ENCODE peak calls at places on chromosomes 11 and 22, in six cellular contexts. Y is HCT116, W is GM12878, S is HepG2, J is H1, P is SK-N-SH. G is an unnamed sample.

GRCh38 chr11:126122863-126123262 is 60.2 kb upstream of the CDON start:
- DNase-seq in P (no peak), Y (no peak), W (no peak), S (no peak), J (no peak), G (no peak)

GRCh38 chr22:31289335-31289734 is 3.0 kb downstream of the PIK3IP1 start:
- DNase-seq in S (no peak), J (no peak), Y (no peak), W (no peak), P (no peak), G (no peak)

GRCh38 chr11:69962152-69962551 is 116.0 kb upstream of the ANO1 start:
- DNase-seq in P (no peak), W (no peak), J (no peak), S (no peak), Y (peak; percentile 77), G (no peak)

GRCh38 chr11:73759520-73760065 is 1.3 kb downstream of the RAB6A start:
- DNase-seq in P (peak; percentile 36), W (no peak), Y (no peak), J (no peak), S (no peak), G (no peak)

GRCh38 chr11:16607675-16608644 is 130.5 kb upstream of the C11orf58 start:
- DNase-seq in Y (no peak), P (peak; percentile 69), S (no peak), W (no peak), J (no peak), G (no peak)

GRCh38 chr11:100574894-100575769 is 112.0 kb upstream of the ARHGAP42 start:
- DNase-seq in P (no peak), Y (peak; percentile 13), J (no peak), W (no peak), S (peak; percentile 6), G (no peak)

GRCh38 chr22:17057959-17058814 is 26.6 kb upstream of the IL17RA start:
- DNase-seq in S (peak; percentile 57), Y (peak; percentile 45), W (no peak), J (peak; percentile 36), P (peak; percentile 75), G (peak; percentile 56)

GRCh38 chr11:113507341-113507740 is 32.1 kb upstream of the DRD2 start:
- DNase-seq in P (no peak), Y (no peak), W (no peak), S (no peak), J (no peak), G (no peak)

GRCh38 chr11:76620471-76620870 is 50.1 kb downstream of the LRRC32 start:
- DNase-seq in J (no peak), Y (no peak), W (no peak), P (no peak), S (no peak), G (no peak)

GRCh38 chr11:19365743-19366410 is 125.1 kb upstream of the E2F8 start:
- DNase-seq in J (no peak), P (no peak), Y (no peak), W (no peak), S (no peak), G (no peak)

GRCh38 chr11:77779935-77780334 is 40.6 kb downstream of the RSF1 start:
- DNase-seq in S (peak; percentile 29), P (no peak), W (no peak), J (no peak), Y (no peak), G (peak; percentile 26)

GRCh38 chr22:44975444-44976262 is 34.2 kb downstream of the PHF21B start:
- DNase-seq in J (peak; percentile 64), W (no peak), S (peak; percentile 66), Y (peak; percentile 71), P (peak; percentile 81), G (peak; percentile 79)

GRCh38 chr11:117861151-117862018 is 15.1 kb downstream of the FXYD6 start:
- DNase-seq in S (no peak), P (peak; percentile 74), W (no peak), J (peak; percentile 75), Y (no peak), G (no peak)

GRCh38 chr22:44753189-44754042 is 1.0 kb downstream of the ARHGAP8 start:
- DNase-seq in W (no peak), J (no peak), P (no peak), S (no peak), Y (no peak), G (no peak)

GRCh38 chr11:66264893-66265292 is 3.5 kb upstream of the RAB1B start:
- DNase-seq in P (peak; percentile 59), W (no peak), Y (no peak), J (no peak), S (no peak), G (peak; percentile 50)

GRCh38 chr11:28529540-28530410 is 421.6 kb downstream of the METTL15 start:
- DNase-seq in Y (peak; percentile 37), W (no peak), J (no peak), P (peak; percentile 32), S (peak; percentile 50), G (no peak)

GRCh38 chr11:34654491-34655334 is 33.8 kb downstream of the EHF start:
- DNase-seq in S (peak; percentile 99), P (no peak), Y (peak; percentile 81), W (no peak), J (no peak), G (no peak)

GRCh38 chr11:10268746-10269487 is 25.1 kb downstream of the SBF2 start:
- DNase-seq in J (no peak), Y (no peak), P (no peak), S (no peak), W (no peak), G (no peak)

GRCh38 chr11:102622258-102622657 is 2.9 kb downstream of the MMP20 start:
- DNase-seq in P (no peak), W (no peak), Y (no peak), J (no peak), S (peak; percentile 45), G (no peak)

GRCh38 chr22:49906799-49907290 is 11.4 kb downstream of the ALG12 start:
- DNase-seq in Y (no peak), S (no peak), J (no peak), P (no peak), W (no peak), G (no peak)

GRCh38 chr11:74388678-74389327 is 9.4 kb downstream of the PGM2L1 start:
- DNase-seq in J (no peak), W (peak; percentile 8), S (peak; percentile 42), Y (no peak), P (peak; percentile 59), G (peak; percentile 76)

GRCh38 chr11:59611570-59612565 is 3.7 kb downstream of the OSBP start:
- DNase-seq in J (no peak), P (no peak), S (peak; percentile 52), Y (no peak), W (no peak), G (peak; percentile 30)

GRCh38 chr11:43937434-43938411 is 4.7 kb upstream of the C11orf96 start:
- DNase-seq in W (no peak), P (no peak), Y (peak; percentile 27), S (no peak), J (no peak), G (no peak)

GRCh38 chr11:134949716-134950115 is 537.7 kb upstream of the B3GAT1 start:
- DNase-seq in P (no peak), W (no peak), J (no peak), S (no peak), Y (no peak), G (no peak)

GRCh38 chr11:94925422-94926270 is 47.7 kb downstream of the CWC15 start:
- DNase-seq in J (no peak), P (no peak), S (no peak), Y (no peak), W (no peak), G (no peak)

GRCh38 chr11:115672999-115673411 is 168.8 kb upstream of the CADM1 start:
- DNase-seq in P (no peak), S (no peak), J (no peak), Y (no peak), W (no peak), G (peak; percentile 37)

GRCh38 chr11:23948831-23949230 is 548.0 kb upstream of the LUZP2 start:
- DNase-seq in P (no peak), S (no peak), W (no peak), Y (no peak), J (no peak), G (no peak)
- TF ChIP-seq JUND in P (no peak), S (no peak), W (no peak), Y (no peak), J (no peak), G (no peak)

DNA sequence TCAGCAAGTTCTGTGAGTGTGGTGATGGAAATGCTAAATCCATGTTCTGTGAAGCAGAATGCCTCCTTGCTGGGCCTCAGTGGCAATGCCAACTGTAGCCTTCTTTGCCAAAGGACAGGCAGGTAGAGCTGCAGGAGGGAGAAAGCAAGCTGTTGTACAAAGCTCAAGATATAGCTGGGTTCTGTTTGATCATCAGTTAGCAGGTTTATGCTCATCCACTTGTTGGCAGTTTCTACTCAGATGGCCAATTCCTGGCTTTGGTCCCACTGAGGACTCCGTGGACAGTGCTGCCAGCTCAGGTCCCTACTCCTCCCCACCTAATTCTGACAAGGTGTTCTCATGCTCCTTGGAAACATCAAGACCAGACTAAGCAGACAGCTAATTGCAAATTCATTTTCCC is 65.1 kb downstream of the PRSS23 start:
- DNase-seq in J (no peak), W (no peak), S (no peak), P (no peak), Y (no peak), G (no peak)
- TF ChIP-seq JUND in J (no peak), W (no peak), S (no peak), P (no peak), Y (no peak), G (no peak)

GRCh38 chr22:24683671-24684070 is 80.7 kb downstream of the GGT1 start:
- DNase-seq in W (no peak), S (no peak), P (no peak), J (no peak), Y (no peak), G (no peak)

GRCh38 chr22:24688294-24688693 is 85.3 kb downstream of the GGT1 start:
- DNase-seq in S (no peak), Y (no peak), P (no peak), W (no peak), J (no peak), G (no peak)

GRCh38 chr22:24686280-24686679 is 83.3 kb downstream of the GGT1 start:
- DNase-seq in Y (no peak), J (no peak), S (no peak), W (no peak), P (no peak), G (no peak)

GRCh38 chr22:24681236-24681635 is 78.2 kb downstream of the GGT1 start:
- DNase-seq in J (no peak), S (no peak), W (no peak), P (no peak), Y (no peak), G (no peak)

GRCh38 chr22:24685804-24686203 is 82.8 kb downstream of the GGT1 start:
- DNase-seq in S (no peak), J (no peak), P (peak; percentile 65), Y (no peak), W (no peak), G (no peak)
- TF ChIP-seq JUND in S (no peak), J (no peak), P (no peak), Y (no peak), W (no peak), G (no peak)

GRCh38 chr22:37752189-37753061 is 55.3 kb upstream of the GCAT start:
- DNase-seq in Y (peak; percentile 92), J (no peak), P (peak; percentile 94), W (no peak), S (peak; percentile 73), G (no peak)
- TF ChIP-seq JUND in Y (no peak), J (no peak), P (peak; percentile 81), W (no peak), S (no peak), G (no peak)

GRCh38 chr11:57116654-57117053 is 65.1 kb upstream of the LRRC55 start:
- DNase-seq in W (no peak), S (peak; percentile 25), J (peak; percentile 13), P (peak; percentile 28), Y (peak; percentile 19), G (peak; percentile 52)
- TF ChIP-seq JUND in W (no peak), S (no peak), J (no peak), P (no peak), Y (no peak), G (no peak)

G was measured in T47D.